ENCODE peak calls at places on chromosomes 5 and 9, in ten cellular contexts. V is spleen, O is hepatocyte, R is GM12865, P is psoas muscle, Z is HCT116, S is astrocyte, A is heart left ventricle, T is HL-60, H is AG04449. Y is an unnamed sample.

GRCh38 chr9:134992755-134993124 is 75.0 kb upstream of the FCN1 start:
- DNase-seq in V (peak), R (no peak), P (peak), T (no peak), Z (no peak), O (no peak), S (no peak), A (no peak), H (no peak), Y (no peak)

GRCh38 chr9:16521868-16522381 is 348.5 kb downstream of the BNC2 start:
- DNase-seq in O (peak), R (no peak), T (no peak), S (peak), V (no peak), P (peak), H (peak), A (peak), Z (no peak), Y (peak)

GRCh38 chr5:1317921-1318565 is 23.2 kb upstream of the TERT start:
- DNase-seq in V (peak), P (no peak), O (no peak), Z (no peak), H (no peak), R (no peak), T (no peak), S (no peak), A (no peak), Y (no peak)

GRCh38 chr5:371811-372555 is 50.5 kb downstream of the AHRR start:
- DNase-seq in R (peak), S (no peak), T (peak), A (no peak), H (no peak), Z (no peak), P (no peak), V (peak), O (no peak), Y (no peak)

GRCh38 chr5:141778683-141779082 is 96.7 kb upstream of the ARAP3 start:
- DNase-seq in V (no peak), R (no peak), O (no peak), H (no peak), A (no peak), Z (no peak), T (no peak), P (no peak), S (no peak), Y (no peak)

GRCh38 chr5:69517763-69518212 is 25.2 kb downstream of the OCLN start:
- DNase-seq in O (peak), A (no peak), H (no peak), P (no peak), R (no peak), Z (no peak), V (no peak), S (peak), T (no peak), Y (no peak)

GRCh38 chr9:38090170-38090569 is 21.1 kb upstream of the SHB start:
- DNase-seq in R (peak), A (no peak), V (peak), Z (no peak), S (no peak), O (no peak), T (no peak), H (no peak), P (no peak), Y (no peak)

GRCh38 chr5:6740586-6741150 is 27.4 kb downstream of the TENT4A start:
- DNase-seq in T (no peak), S (no peak), P (no peak), O (no peak), H (no peak), V (peak), R (no peak), Z (no peak), A (no peak), Y (no peak)

GRCh38 chr5:38926121-38926520 is 80.3 kb downstream of the OSMR start:
- DNase-seq in R (no peak), P (no peak), O (no peak), A (no peak), T (no peak), Z (no peak), V (no peak), S (peak), H (no peak), Y (no peak)

GRCh38 chr5:131988601-131989000 is 22.9 kb downstream of the ACSL6 start:
- DNase-seq in R (no peak), S (no peak), Z (no peak), A (no peak), T (no peak), O (no peak), V (peak), H (no peak), P (no peak), Y (no peak)

GRCh38 chr5:17088051-17088450 is 129.4 kb upstream of the BASP1 start:
- DNase-seq in A (no peak), H (no peak), V (no peak), R (no peak), P (no peak), S (no peak), T (no peak), O (no peak), Z (no peak), Y (no peak)

GRCh38 chr9:34493972-34494535 is 28.7 kb downstream of the ENHO start:
- DNase-seq in A (peak), O (peak), S (peak), R (peak), Z (no peak), P (peak), V (peak), H (no peak), T (peak), Y (no peak)

GRCh38 chr9:126569036-126569435 is 44.7 kb upstream of the LMX1B start:
- DNase-seq in V (no peak), R (no peak), Z (no peak), H (no peak), A (no peak), T (no peak), S (no peak), O (no peak), P (no peak), Y (no peak)

GRCh38 chr5:160133918-160134304 is 14.7 kb upstream of the PWWP2A start:
- DNase-seq in P (no peak), R (no peak), A (no peak), O (no peak), S (no peak), H (no peak), V (no peak), Z (no peak), T (no peak), Y (no peak)

GRCh38 chr5:96614110-96614691 is 48.0 kb upstream of the CAST start:
- DNase-seq in A (peak), V (no peak), Z (peak), R (peak), S (peak), P (no peak), O (peak), H (peak), T (no peak), Y (peak)

GRCh38 chr5:74560245-74560644 is 80.3 kb downstream of the ENC1 start:
- DNase-seq in O (no peak), A (no peak), R (peak), P (no peak), V (no peak), S (no peak), T (no peak), Z (no peak), H (no peak), Y (no peak)

GRCh38 chr9:34991833-34992375 is 2.4 kb downstream of the DNAJB5 start:
- DNase-seq in V (no peak), P (peak), H (no peak), S (peak), A (peak), R (peak), Z (peak), O (peak), T (no peak), Y (no peak)

GRCh38 chr9:109717342-109717741 is 62.7 kb upstream of the PALM2AKAP2 start:
- DNase-seq in V (no peak), H (no peak), A (no peak), S (peak), R (peak), Z (peak), T (no peak), O (no peak), P (no peak), Y (no peak)

GRCh38 chr9:21993893-21994525 is at the start of gene CDKN2A:
- DNase-seq in Z (no peak), T (no peak), S (no peak), A (peak), P (no peak), O (peak), R (peak), V (peak), H (no peak), Y (no peak)

GRCh38 chr5:35305336-35306020 is 75.2 kb upstream of the PRLR start:
- DNase-seq in O (no peak), P (no peak), S (no peak), A (no peak), T (no peak), Z (no peak), V (no peak), R (no peak), H (no peak), Y (no peak)

DNA sequence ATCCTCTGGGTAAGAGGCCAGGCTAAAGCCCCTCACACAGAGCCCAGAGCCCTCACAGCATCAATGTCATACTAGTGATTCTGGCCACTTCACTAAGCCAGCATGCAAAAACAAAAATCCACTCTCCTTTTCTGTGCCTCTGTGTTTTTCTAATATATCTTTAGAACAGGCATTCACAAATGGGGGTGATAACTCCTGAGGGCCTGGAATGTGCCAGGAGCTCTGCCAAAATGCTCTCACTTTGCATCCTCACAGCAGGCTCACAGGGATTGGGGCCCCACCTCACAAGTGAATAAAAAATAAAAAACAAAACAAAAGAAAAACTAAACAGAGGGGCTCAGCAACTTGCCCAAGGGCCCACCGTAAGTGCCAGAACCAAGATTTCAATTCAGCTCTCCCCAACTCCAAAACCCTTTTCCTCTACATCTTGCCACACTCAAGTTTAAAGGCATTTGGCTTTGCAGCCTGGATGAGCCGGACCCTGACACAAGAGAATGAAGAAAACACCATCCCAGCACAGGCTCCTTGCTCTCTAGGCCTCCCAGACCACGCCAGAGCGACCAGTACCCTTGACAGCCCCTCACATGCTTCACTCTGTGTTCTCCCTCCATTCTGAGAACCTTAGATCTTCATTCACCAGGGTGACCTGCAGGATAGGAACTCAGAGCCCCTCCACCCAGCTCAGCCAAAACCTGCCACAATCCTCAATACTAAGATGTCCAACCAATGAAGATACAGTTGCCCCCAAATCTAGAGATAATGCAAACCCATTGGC is 51.4 kb downstream of the SAXO1 start:
- DNase-seq in S (no peak), V (no peak), H (no peak), T (no peak), O (no peak), Z (no peak), P (no peak), R (no peak), A (no peak), Y (no peak)
- H3K4me3 ChIP-seq in S (no peak), V (no peak), H (no peak), T (no peak), O (no peak), Z (no peak), P (no peak), R (no peak), A (no peak), Y (no peak)

GRCh38 chr9:117644607-117645244 is 59.5 kb upstream of the TLR4 start:
- DNase-seq in R (peak), P (peak), H (no peak), T (peak), S (peak), A (peak), Z (peak), V (peak), O (peak), Y (no peak)
- H3K4me3 ChIP-seq in R (no peak), P (peak), H (peak), T (no peak), S (no peak), A (peak), Z (no peak), V (peak), O (no peak), Y (no peak)

DNA sequence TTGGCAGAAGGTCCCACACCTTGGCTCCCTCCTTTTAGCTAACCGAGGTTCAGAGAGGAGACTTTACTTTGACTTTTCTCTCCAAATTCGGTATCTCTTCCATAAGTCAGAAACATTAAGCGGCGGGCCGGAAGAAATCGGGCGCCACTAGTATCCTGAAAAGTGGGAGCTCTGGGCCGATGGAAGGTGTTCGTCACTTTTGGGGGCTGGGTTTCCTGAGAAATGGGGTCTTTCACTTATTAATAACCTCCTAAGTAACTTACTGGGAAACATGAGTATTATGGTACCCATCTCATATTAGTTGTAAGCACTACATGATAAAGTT is 716 bp downstream of the STX17 start:
- DNase-seq in S (no peak), O (no peak), P (no peak), Z (no peak), H (no peak), T (no peak), R (no peak), A (no peak), V (no peak), Y (no peak)
- H3K4me3 ChIP-seq in S (peak), O (peak), P (peak), Z (peak), H (peak), T (peak), R (peak), A (peak), V (peak), Y (peak)

GRCh38 chr9:33453286-33453882 is 6.0 kb upstream of the AQP3 start:
- DNase-seq in O (no peak), R (no peak), A (no peak), P (no peak), T (no peak), H (no peak), V (no peak), Z (no peak), S (no peak), Y (no peak)

GRCh38 chr9:33455952-33456351 is 8.6 kb upstream of the AQP3 start:
- DNase-seq in Z (no peak), S (no peak), V (no peak), P (no peak), H (no peak), R (no peak), O (no peak), A (no peak), T (no peak), Y (no peak)

GRCh38 chr9:33450747-33451146 is 3.4 kb upstream of the AQP3 start:
- DNase-seq in P (no peak), S (no peak), T (no peak), H (no peak), O (no peak), V (no peak), A (no peak), R (no peak), Z (no peak), Y (no peak)

GRCh38 chr9:33453999-33454660 is 6.7 kb upstream of the AQP3 start:
- DNase-seq in Z (no peak), S (no peak), P (no peak), T (no peak), A (no peak), H (no peak), O (no peak), V (no peak), R (peak), Y (no peak)

GRCh38 chr9:33452828-33453271 is 5.5 kb upstream of the AQP3 start:
- DNase-seq in O (peak), R (peak), P (peak), V (no peak), Z (peak), H (peak), S (peak), A (peak), T (peak), Y (no peak)
- H3K4me3 ChIP-seq in O (no peak), R (no peak), P (no peak), V (no peak), Z (no peak), H (no peak), S (no peak), A (no peak), T (no peak), Y (no peak)

DNA sequence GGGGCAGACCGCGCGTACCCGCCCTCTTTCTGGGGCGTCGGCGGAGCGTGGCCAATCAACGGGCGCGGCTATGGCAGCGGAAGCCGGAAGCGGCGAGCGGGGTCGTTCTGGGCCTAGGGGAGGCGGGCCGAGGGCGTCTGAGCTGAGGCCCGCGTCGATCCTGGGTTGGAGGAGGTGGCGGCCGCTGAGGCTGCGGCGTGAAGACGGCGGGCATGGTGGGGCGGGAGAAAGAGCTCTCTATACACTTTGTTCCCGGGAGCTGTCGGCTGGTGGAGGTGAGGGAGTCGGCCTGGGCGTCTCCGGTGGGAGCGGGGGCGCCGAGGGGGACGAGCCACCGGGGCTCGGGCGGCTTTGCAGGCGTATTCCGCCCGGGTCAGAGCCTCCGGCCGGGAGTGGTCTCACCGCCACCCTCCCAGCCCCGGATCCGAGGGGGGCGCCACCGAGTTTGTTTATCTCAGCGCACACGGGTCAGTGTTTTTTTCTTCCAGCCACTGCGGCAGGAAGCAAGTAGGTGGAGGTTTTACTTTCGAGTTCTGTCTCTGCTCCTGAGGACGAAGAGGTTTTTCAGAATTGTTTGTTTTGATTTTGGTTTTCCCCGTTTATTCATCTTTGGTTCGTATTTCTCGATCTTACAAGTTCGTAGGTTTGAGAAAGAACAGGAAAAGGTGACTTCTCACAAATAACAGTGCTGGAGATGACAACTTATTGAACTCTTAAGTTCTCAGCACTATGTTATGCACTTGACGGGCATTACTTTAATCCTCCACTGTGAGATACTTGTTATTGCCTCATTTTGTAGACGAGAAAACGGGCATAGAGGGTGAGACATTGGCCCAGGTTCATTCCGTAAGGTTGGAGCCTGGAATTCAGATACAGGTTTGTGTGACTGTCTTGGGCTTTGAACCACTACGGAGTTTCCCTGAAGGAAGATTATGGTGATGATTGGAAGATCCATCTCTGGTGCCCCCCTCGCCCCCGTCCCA is at the start of gene MAT2B:
- DNase-seq in P (peak), O (peak), Z (peak), H (no peak), S (peak), R (peak), T (peak), A (peak), V (peak), Y (peak)
- H3K4me3 ChIP-seq in P (peak), O (peak), Z (peak), H (peak), S (peak), R (peak), T (peak), A (peak), V (peak), Y (peak)

GRCh38 chr9:123003467-123003866 is 30.0 kb upstream of the GPR21 start:
- DNase-seq in R (no peak), S (peak), O (no peak), V (no peak), H (no peak), Z (no peak), P (no peak), T (no peak), A (no peak), Y (no peak)
- H3K4me3 ChIP-seq in R (no peak), S (no peak), O (no peak), V (no peak), H (no peak), Z (no peak), P (no peak), T (no peak), A (no peak), Y (no peak)

DNA sequence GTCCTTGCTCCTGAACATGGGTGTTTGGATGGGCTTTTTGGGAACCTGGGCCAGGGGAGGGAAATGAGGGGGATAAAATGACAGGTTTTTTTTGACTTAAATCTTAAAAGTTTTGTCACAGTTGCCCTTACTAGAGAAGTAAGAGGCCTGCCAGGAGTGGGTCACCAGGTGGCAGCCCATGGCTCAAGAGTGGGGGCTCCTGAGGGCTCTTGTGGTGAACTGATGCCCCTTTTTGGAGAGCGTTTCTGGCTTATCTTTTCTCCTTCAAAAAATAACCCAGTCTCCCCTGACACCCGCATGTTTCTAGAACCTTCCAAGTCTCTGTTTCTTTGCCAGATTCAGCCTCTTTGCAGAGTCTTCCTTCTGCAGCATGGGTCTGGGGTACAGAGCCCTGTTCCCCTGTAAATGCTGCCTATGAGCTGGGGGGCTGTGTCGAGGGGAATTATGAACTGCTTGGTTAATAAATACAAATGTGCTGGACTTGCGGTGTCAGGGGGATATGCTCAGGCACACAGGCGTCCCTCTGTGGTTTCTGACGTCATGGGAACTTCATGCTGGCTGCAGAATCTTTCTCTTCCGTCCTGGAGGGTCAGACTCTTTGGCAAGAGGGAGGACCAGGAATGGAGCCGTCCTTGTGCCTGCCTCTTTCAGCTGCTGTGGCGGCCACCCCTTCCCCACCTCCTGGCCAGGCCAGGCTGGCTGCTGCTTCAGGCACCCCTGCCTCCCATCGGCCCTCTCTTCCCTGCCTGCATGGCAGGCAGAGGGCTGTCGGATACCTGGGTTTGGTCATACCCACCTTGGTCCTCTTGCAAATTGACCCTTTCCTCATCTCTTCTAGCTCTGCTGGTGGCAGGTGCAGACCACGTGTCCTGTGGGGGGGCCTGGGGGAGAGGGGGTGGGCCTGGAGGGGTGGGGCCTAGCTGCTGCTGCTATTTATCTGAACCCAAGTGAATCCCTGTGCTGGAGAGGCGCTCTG is 30.1 kb downstream of the PTPA start:
- DNase-seq in P (peak), V (peak), Z (no peak), A (peak), S (peak), R (peak), T (no peak), O (peak), H (peak), Y (peak)
- H3K4me3 ChIP-seq in P (peak), V (peak), Z (peak), A (peak), S (no peak), R (peak), T (no peak), O (no peak), H (peak), Y (peak)

DNA sequence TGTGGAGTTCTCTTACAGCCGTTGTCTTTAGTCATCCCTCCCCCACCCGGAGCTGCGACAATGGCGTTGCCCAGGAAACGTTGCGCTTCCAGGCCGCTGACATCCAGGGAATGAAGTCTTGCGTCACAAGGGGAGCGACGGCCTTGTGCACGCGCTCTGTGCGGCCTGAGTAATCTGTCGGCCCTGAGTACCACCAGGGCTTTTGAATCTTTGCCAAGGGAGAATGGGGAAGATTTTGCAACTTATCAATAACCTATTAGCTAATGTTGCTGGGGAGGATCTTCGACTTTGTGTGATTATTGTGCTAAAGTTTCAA is at the start of gene SOX30:
- DNase-seq in V (no peak), A (no peak), Z (no peak), H (no peak), O (no peak), S (no peak), R (no peak), T (no peak), P (no peak), Y (no peak)
- H3K4me3 ChIP-seq in V (peak), A (peak), Z (no peak), H (peak), O (no peak), S (peak), R (peak), T (no peak), P (peak), Y (peak)